ENCODE peak calls at places on chromosomes 11 and 22, in six cellular contexts. E is type B pancreatic cell; H is stimulated activated naive B cell treated with anti-CD40 and anti-IgM and Interleukin-4, amounts not matched to agents 10 μg/mL and 1 μg/mL and 100 μg/mL, for 72 hours; W is fibroblast of villous mesenchyme; F is hypothalamus; R is M059J. Z is an unnamed sample.

GRCh38 chr11:34825670-34826383 is 90.4 kb downstream of the APIP start:
- DNase-seq in W (no peak), R (no peak), F (no peak), H (no peak), E (no peak), Z (no peak)

GRCh38 chr11:36619502-36619901 is 21.5 kb upstream of the RAG2 start:
- DNase-seq in E (no peak), W (no peak), R (no peak), H (no peak), F (no peak), Z (peak; percentile 3)

GRCh38 chr11:118792642-118793124 is 1.7 kb upstream of the DDX6 start:
- DNase-seq in W (peak; percentile 92), F (peak; percentile 43), E (no peak), R (peak; percentile 13), H (peak; percentile 78), Z (peak; percentile 91)

GRCh38 chr22:39908737-39909136 is 7.9 kb downstream of the GRAP2 start:
- DNase-seq in E (no peak), F (no peak), R (peak; percentile 16), H (no peak), W (no peak), Z (no peak)

GRCh38 chr22:37803195-37803635 is 4.5 kb upstream of the GCAT start:
- DNase-seq in W (no peak), H (no peak), F (no peak), E (no peak), R (no peak), Z (no peak)

GRCh38 chr11:121553806-121554205 is 101.0 kb upstream of the SORL1-AS1 start:
- DNase-seq in H (no peak), E (no peak), R (peak; percentile 77), W (no peak), F (no peak), Z (peak; percentile 14)

GRCh38 chr11:2287102-2287501 is 14.6 kb downstream of the C11orf21 start:
- DNase-seq in W (no peak), F (no peak), R (no peak), E (peak; percentile 55), H (no peak), Z (no peak)

GRCh38 chr22:30432096-30432495 is 6.5 kb downstream of the MTFP1 start:
- DNase-seq in H (no peak), F (no peak), E (no peak), R (no peak), W (no peak), Z (no peak)

GRCh38 chr11:112811781-112812180 is 149.4 kb upstream of the NCAM1 start:
- DNase-seq in H (no peak), W (no peak), R (no peak), F (no peak), E (no peak), Z (no peak)

GRCh38 chr11:117930668-117931330 is 1.6 kb upstream of the TMPRSS13 start:
- DNase-seq in E (no peak), R (no peak), H (no peak), W (no peak), F (no peak), Z (no peak)

GRCh38 chr11:92226331-92227232 is 2.0 kb downstream of the FAT3 start:
- DNase-seq in F (no peak), R (peak; percentile 45), E (peak; percentile 73), H (no peak), W (peak; percentile 2), Z (no peak)

GRCh38 chr11:77361184-77361583 is 59.7 kb upstream of the GDPD4 start:
- DNase-seq in H (no peak), F (no peak), R (peak; percentile 69), W (peak; percentile 54), E (no peak), Z (peak; percentile 44)

GRCh38 chr11:86396403-86396802 is 21.7 kb downstream of the CCDC81 start:
- DNase-seq in W (peak; percentile 53), R (peak; percentile 74), H (no peak), F (no peak), E (no peak), Z (peak; percentile 38)

GRCh38 chr11:118115048-118115447 is 28.3 kb upstream of the SMIM35 start:
- DNase-seq in H (no peak), W (no peak), R (no peak), E (no peak), F (no peak), Z (no peak)

GRCh38 chr22:50305658-50306566 is 1.5 kb downstream of the PLXNB2 start:
- DNase-seq in W (peak; percentile 95), R (peak; percentile 93), E (no peak), F (peak; percentile 25), H (no peak), Z (peak; percentile 98)